ENCODE peak calls at places on chromosome 9, in seven cellular contexts. Z is brain microvascular endothelial cell, K is coronary artery, J is dorsolateral prefrontal cortex, H is breast epithelium, T is A549, Q is A673. S is an unnamed sample.

GRCh38 chr9:128724744-128725211 is 851 bp upstream of the ZDHHC12 start:
- DNase-seq in K (no peak), H (no peak), T (peak; percentile 83), J (peak; percentile 35), Q (peak; percentile 88), Z (peak; percentile 68), S (peak; percentile 31)

GRCh38 chr9:124808246-124808956 is 31.5 kb downstream of the OLFML2A start:
- DNase-seq in Q (no peak), J (no peak), H (no peak), T (no peak), K (no peak), Z (no peak), S (no peak)

GRCh38 chr9:121201738-121202533 is at the start of gene RAB14:
- DNase-seq in T (peak; percentile 98), Q (peak; percentile 99), Z (peak; percentile 98), H (peak; percentile 100), K (peak; percentile 99), J (peak; percentile 99), S (peak; percentile 83)

GRCh38 chr9:34686732-34687131 is 4.3 kb downstream of the CCL19 start:
- DNase-seq in J (no peak), Q (no peak), K (no peak), Z (no peak), T (no peak), H (no peak), S (no peak)

GRCh38 chr9:105332471-105332870 is 88.0 kb downstream of the SLC44A1 start:
- DNase-seq in Q (no peak), H (no peak), J (no peak), T (no peak), K (no peak), Z (peak; percentile 40), S (no peak)

GRCh38 chr9:75139201-75139600 is 50.9 kb downstream of the OSTF1 start:
- DNase-seq in H (no peak), J (no peak), Q (no peak), T (no peak), K (no peak), Z (no peak), S (no peak)

GRCh38 chr9:119818726-119819435 is 449.6 kb upstream of the BRINP1 start:
- DNase-seq in K (no peak), J (no peak), T (no peak), H (no peak), Q (no peak), Z (no peak), S (no peak)

GRCh38 chr9:84315278-84315877 is 25.2 kb downstream of the SLC28A3 start:
- DNase-seq in J (no peak), Z (peak; percentile 57), K (no peak), H (no peak), Q (peak; percentile 69), T (peak; percentile 61), S (no peak)

GRCh38 chr9:78725565-78725964 is 428.6 kb downstream of the PSAT1 start:
- DNase-seq in Z (no peak), K (no peak), T (no peak), Q (no peak), J (no peak), H (no peak), S (no peak)

GRCh38 chr9:137195525-137196220 is 4.9 kb downstream of the TPRN start:
- DNase-seq in J (no peak), H (no peak), Z (no peak), Q (no peak), T (no peak), K (no peak), S (no peak)

GRCh38 chr9:257957-258356 is 43.3 kb downstream of the DOCK8 start:
- DNase-seq in Z (no peak), Q (no peak), T (no peak), J (no peak), H (no peak), K (no peak), S (no peak)

GRCh38 chr9:22529426-22530199 is 83.0 kb downstream of the DMRTA1 start:
- DNase-seq in J (no peak), T (no peak), Z (no peak), H (no peak), K (no peak), Q (peak; percentile 3), S (no peak)

GRCh38 chr9:68844623-68845612 is 139.9 kb downstream of the PIP5K1B start:
- DNase-seq in J (no peak), K (no peak), T (peak; percentile 24), Q (peak; percentile 33), Z (peak; percentile 31), H (no peak), S (no peak)

GRCh38 chr9:36489453-36489852 is 83.2 kb upstream of the MELK start:
- DNase-seq in Q (no peak), T (no peak), Z (no peak), H (no peak), J (no peak), K (no peak), S (no peak)

GRCh38 chr9:136105398-136106135 is 10.5 kb upstream of the NACC2 start:
- DNase-seq in Z (no peak), T (no peak), J (no peak), H (no peak), Q (peak; percentile 65), K (no peak), S (no peak)

GRCh38 chr9:89139450-89139849 is 39.2 kb downstream of the SHC3 start:
- DNase-seq in J (no peak), Q (no peak), T (no peak), Z (peak; percentile 74), H (no peak), K (no peak), S (no peak)

GRCh38 chr9:127360829-127361228 is 36.1 kb upstream of the SLC2A8 start:
- DNase-seq in K (no peak), J (no peak), H (no peak), T (peak; percentile 38), Z (peak; percentile 8), Q (peak; percentile 31), S (no peak)
- H3K27ac ChIP-seq in K (no peak overlapping the region), J (peak overlapping the region; percentile 76), H (peak overlapping the region; percentile 12), T (no peak overlapping the region), Z (no peak overlapping the region), Q (no peak overlapping the region), S (peak overlapping the region; percentile 76)

GRCh38 chr9:114989600-114990410 is 59.4 kb upstream of the TNFSF8 start:
- DNase-seq in Q (no peak), J (no peak), K (no peak), Z (no peak), H (no peak), T (no peak), S (no peak)
- H3K27ac ChIP-seq in Q (no peak overlapping the region), J (no peak overlapping the region), K (no peak overlapping the region), Z (no peak overlapping the region), H (no peak overlapping the region), T (no peak overlapping the region), S (no peak overlapping the region)

GRCh38 chr9:97506264-97506663 is 4.8 kb downstream of the TMOD1 start:
- DNase-seq in Q (no peak), H (no peak), T (no peak), J (no peak), K (no peak), Z (no peak), S (no peak)

GRCh38 chr9:97506787-97507186 is 5.3 kb downstream of the TMOD1 start:
- DNase-seq in J (no peak), Q (no peak), K (no peak), Z (no peak), H (no peak), T (no peak), S (no peak)

GRCh38 chr9:97510797-97511761 is 9.6 kb downstream of the TMOD1 start:
- DNase-seq in Z (peak; percentile 76), H (no peak), K (no peak), Q (no peak), T (peak; percentile 51), J (no peak), S (no peak)

GRCh38 chr9:97507585-97507984 is 6.1 kb downstream of the TMOD1 start:
- DNase-seq in T (no peak), J (no peak), K (no peak), Q (no peak), Z (no peak), H (no peak), S (no peak)

DNA sequence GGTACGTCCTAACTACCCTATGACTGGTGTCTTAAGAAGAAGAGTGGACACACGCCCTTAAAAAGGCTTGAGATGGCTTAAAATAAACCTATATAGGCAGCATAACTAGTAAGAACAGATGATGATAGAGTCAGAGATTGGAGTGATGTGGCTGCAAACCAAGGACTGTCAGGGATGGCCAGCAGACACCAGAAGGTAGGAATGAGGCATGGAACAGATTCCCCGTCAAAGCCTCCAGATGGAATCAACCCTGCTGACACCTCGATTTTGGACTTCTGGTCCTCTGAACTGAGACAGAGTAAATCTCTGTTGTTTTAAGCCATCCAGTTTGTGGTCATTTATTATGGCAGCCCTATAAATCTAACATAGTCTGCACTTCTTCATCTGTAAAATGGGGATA is 7.4 kb downstream of the TMOD1 start:
- DNase-seq in T (no peak), Q (no peak), Z (no peak), K (no peak), J (no peak), H (no peak), S (no peak)
- H3K27ac ChIP-seq in T (no peak overlapping the region), Q (no peak overlapping the region), Z (no peak overlapping the region), K (no peak overlapping the region), J (no peak overlapping the region), H (no peak overlapping the region), S (no peak overlapping the region)

GRCh38 chr9:126533911-126534300 is 79.8 kb upstream of the LMX1B start:
- DNase-seq in Q (no peak), T (no peak), K (no peak), J (no peak), Z (no peak), H (no peak), S (no peak)
- H3K27ac ChIP-seq in Q (no peak overlapping the region), T (no peak overlapping the region), K (no peak overlapping the region), J (no peak overlapping the region), Z (no peak overlapping the region), H (no peak overlapping the region), S (no peak overlapping the region)

DNA sequence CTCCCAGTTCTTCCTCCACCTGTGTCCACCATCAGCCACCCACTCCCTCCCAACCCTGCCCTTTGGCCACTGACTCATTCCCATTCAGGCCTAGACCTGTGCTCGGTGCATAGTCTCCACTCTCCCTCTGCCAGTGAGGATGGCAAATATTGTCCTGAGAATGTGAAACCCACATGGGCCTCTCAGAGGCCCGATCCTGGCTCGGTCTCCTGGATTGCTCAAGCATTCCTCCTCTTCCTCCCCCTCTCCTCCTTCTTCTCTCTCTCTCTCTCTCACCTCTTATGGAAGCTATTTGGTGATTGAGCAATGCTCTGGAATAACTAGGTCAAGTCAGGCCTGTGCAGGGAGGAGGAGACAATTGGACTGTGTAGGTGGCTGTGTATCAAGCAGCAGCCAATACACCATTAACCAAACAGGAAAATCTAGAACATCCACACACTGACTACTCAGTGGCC is 99.9 kb downstream of the KLF4 start:
- DNase-seq in Q (no peak), H (peak; percentile 62), J (no peak), K (no peak), Z (no peak), T (peak; percentile 13), S (peak; percentile 78)
- H3K27ac ChIP-seq in Q (no peak overlapping the region), H (peak overlapping the region; percentile 94), J (no peak overlapping the region), K (no peak overlapping the region), Z (no peak overlapping the region), T (no peak overlapping the region), S (peak overlapping the region; percentile 66)

S was measured in epithelial cell of prostate.